ENCODE peak calls at places on chromosomes 3 and 15, in nine cellular contexts. C is CD8-positive, alpha-beta memory T cell; E is myocyte; D is M059J; U is fibroblast of lung; A is naive thymus-derived CD8-positive, alpha-beta T cell; Q is ovary; Y is nephron progenitor cell; M is RWPE2. B is an unnamed sample.

GRCh38 chr15:76337047-76337738 is 620 bp downstream of the ISL2 start:
- DNase-seq in Y (peak; percentile 35), U (peak; percentile 45), A (no peak), E (peak; percentile 57), D (peak; percentile 50), Q (no peak), C (no peak), M (no peak), B (no peak)

GRCh38 chr3:116815831-116816588 is 106.4 kb downstream of the TUSC7 start:
- DNase-seq in Y (no peak), U (peak; percentile 85), A (no peak), C (no peak), M (no peak), D (no peak), E (peak; percentile 3), Q (no peak), B (no peak)

GRCh38 chr3:139937674-139938279 is 2.8 kb downstream of the CLSTN2 start:
- DNase-seq in E (peak; percentile 62), M (no peak), Y (peak; percentile 50), C (no peak), A (no peak), D (peak; percentile 59), U (peak; percentile 59), Q (peak; percentile 73), B (peak; percentile 9)

GRCh38 chr15:96412045-96412918 is 81.8 kb downstream of the NR2F2 start:
- DNase-seq in A (no peak), Y (no peak), U (no peak), Q (no peak), E (no peak), M (no peak), D (no peak), C (no peak), B (no peak)

GRCh38 chr15:38683382-38684242 is 119.0 kb upstream of the RASGRP1 start:
- DNase-seq in D (peak; percentile 46), Q (no peak), C (peak; percentile 49), U (peak; percentile 55), M (no peak), A (peak; percentile 49), E (peak; percentile 48), Y (peak; percentile 58), B (peak; percentile 12)

GRCh38 chr3:46538803-46539442 is 27.2 kb downstream of the LRRC2 start:
- DNase-seq in A (peak; percentile 81), C (peak; percentile 79), E (no peak), Q (no peak), D (peak; percentile 77), M (no peak), U (peak; percentile 77), Y (no peak), B (peak; percentile 21)

GRCh38 chr3:37026851-37027250 is 33.5 kb downstream of the MLH1 start:
- DNase-seq in M (no peak), E (no peak), A (no peak), D (no peak), Q (no peak), Y (no peak), C (no peak), U (no peak), B (no peak)

GRCh38 chr3:128597900-128598299 is 52.7 kb downstream of the RPN1 start:
- DNase-seq in U (no peak), Y (no peak), M (no peak), Q (no peak), C (no peak), E (peak; percentile 45), A (no peak), D (no peak), B (no peak)

GRCh38 chr15:57205999-57206398 is 170.3 kb upstream of the CGNL1 start:
- DNase-seq in U (no peak), C (no peak), E (no peak), Q (no peak), Y (no peak), D (no peak), M (no peak), A (no peak), B (no peak)

GRCh38 chr3:12242772-12243171 is 46.1 kb upstream of the PPARG start:
- DNase-seq in E (no peak), A (no peak), C (no peak), D (no peak), Q (no peak), M (no peak), U (no peak), Y (no peak), B (no peak)

GRCh38 chr3:111859974-111860859 is 1.2 kb downstream of the PHLDB2 start:
- DNase-seq in Y (peak; percentile 58), A (peak; percentile 1), E (peak; percentile 91), D (peak; percentile 98), Q (peak; percentile 71), U (peak; percentile 92), M (peak; percentile 77), C (peak; percentile 46), B (no peak)

GRCh38 chr3:160451602-160452001 is 2.0 kb upstream of the TRIM59 start:
- DNase-seq in C (no peak), Y (no peak), M (no peak), A (no peak), Q (no peak), U (no peak), D (peak; percentile 36), E (no peak), B (no peak)

GRCh38 chr3:192847918-192848317 is 69.7 kb downstream of the MB21D2 start:
- DNase-seq in A (no peak), C (no peak), M (no peak), E (no peak), Q (no peak), U (peak; percentile 70), Y (no peak), D (no peak), B (no peak)

GRCh38 chr3:144746631-144747030 is 775.0 kb downstream of the DIPK2A start:
- DNase-seq in Q (no peak), M (no peak), A (no peak), D (no peak), U (peak; percentile 39), E (no peak), C (no peak), Y (no peak), B (no peak)

GRCh38 chr3:179079537-179079936 is 7.9 kb upstream of the ZMAT3 start:
- DNase-seq in A (no peak), D (no peak), U (no peak), C (no peak), Q (no peak), M (no peak), E (no peak), Y (no peak), B (no peak)

GRCh38 chr15:44501768-44502366 is 35.1 kb upstream of the EIF3J start:
- DNase-seq in E (peak; percentile 50), C (no peak), D (peak; percentile 56), M (no peak), Q (no peak), U (peak; percentile 73), Y (no peak), A (no peak), B (no peak)

GRCh38 chr3:188788621-188789081 is 383.1 kb upstream of the TPRG1 start:
- DNase-seq in Q (no peak), A (peak; percentile 38), Y (no peak), D (peak; percentile 85), C (peak; percentile 13), U (peak; percentile 92), E (peak; percentile 45), M (no peak), B (no peak)

GRCh38 chr15:89543389-89543788 is 31.9 kb upstream of the TICRR start:
- DNase-seq in U (no peak), C (no peak), E (peak; percentile 8), Y (no peak), A (no peak), Q (no peak), D (no peak), M (no peak), B (no peak)

GRCh38 chr3:141865101-141865500 is 11.3 kb upstream of the ATP1B3 start:
- DNase-seq in A (no peak), C (no peak), Q (no peak), E (no peak), D (no peak), M (no peak), Y (no peak), U (no peak), B (no peak)

GRCh38 chr15:43275736-43276562 is 9.2 kb upstream of the TGM5 start:
- DNase-seq in Q (no peak), Y (no peak), U (no peak), C (no peak), A (no peak), D (no peak), E (no peak), M (no peak), B (no peak)

GRCh38 chr3:127613406-127613805 is 15.2 kb downstream of the MCM2 start:
- DNase-seq in Y (no peak), A (no peak), M (no peak), C (no peak), U (no peak), E (peak; percentile 55), Q (no peak), D (peak; percentile 85), B (no peak)

B was measured in anterior cingulate cortex.